ENCODE peak calls at places on chromosomes 13 and 19, in six cellular contexts. W, C, T, D, G and S are unnamed samples.

GRCh38 chr13:24982333-24982999 is 113.5 kb upstream of the PABPC3 start:
- DNase-seq in W (no peak), C (no peak), T (no peak), D (peak; percentile 26), G (no peak), S (no peak)

GRCh38 chr19:47272448-47273312 is 2.0 kb upstream of the INAFM1 start:
- DNase-seq in W (no peak), C (no peak), T (no peak), D (peak; percentile 45), G (no peak), S (no peak)

GRCh38 chr13:66513728-66514127 is 716.4 kb downstream of the PCDH9 start:
- DNase-seq in W (no peak), C (no peak), T (peak; percentile 16), D (no peak), G (peak; percentile 65), S (no peak)

GRCh38 chr19:1016647-1017114 is 4.2 kb downstream of the TMEM259 start:
- DNase-seq in W (no peak), C (no peak), T (peak; percentile 77), D (no peak), G (peak; percentile 47), S (no peak)

GRCh38 chr13:74641586-74641985 is 507.4 kb upstream of the KLF12 start:
- DNase-seq in W (no peak), C (no peak), T (peak; percentile 74), D (no peak), G (peak; percentile 13), S (peak; percentile 69)

GRCh38 chr13:33637978-33638743 is 179.8 kb upstream of the RFC3 start:
- DNase-seq in W (no peak), C (no peak), T (peak; percentile 49), D (no peak), G (peak; percentile 55), S (peak; percentile 73)

GRCh38 chr19:17391371-17392151 is 2.4 kb downstream of the CCDC194 start:
- DNase-seq in W (no peak), C (no peak), T (no peak), D (no peak), G (no peak), S (no peak)

GRCh38 chr19:13022859-13023636 is 27.8 kb downstream of the NFIX start:
- DNase-seq in W (no peak), C (no peak), T (peak; percentile 95), D (peak; percentile 73), G (peak; percentile 94), S (peak; percentile 100)

GRCh38 chr19:51751655-51752054 is at the start of gene FPR1:
- DNase-seq in W (no peak), C (peak; percentile 59), T (no peak), D (no peak), G (no peak), S (no peak)

GRCh38 chr19:47093841-47094240 is 19.7 kb downstream of the ZC3H4 start:
- DNase-seq in W (no peak), C (no peak), T (no peak), D (no peak), G (no peak), S (no peak)

GRCh38 chr19:10408511-10409291 is 5.4 kb upstream of the CDC37 start:
- DNase-seq in W (peak; percentile 70), C (peak; percentile 81), T (no peak), D (no peak), G (no peak), S (peak; percentile 39)

GRCh38 chr13:34638897-34639296 is 303.2 kb upstream of the NBEA start:
- DNase-seq in W (no peak), C (no peak), T (no peak), D (no peak), G (no peak), S (no peak)

GRCh38 chr19:28596561-28597071 is 616.3 kb downstream of the UQCRFS1 start:
- DNase-seq in W (no peak), C (no peak), T (no peak), D (peak; percentile 67), G (no peak), S (no peak)

GRCh38 chr13:44386932-44387556 is 13.4 kb downstream of the SERP2 start:
- DNase-seq in W (no peak), C (no peak), T (no peak), D (no peak), G (no peak), S (no peak)
- H3K36me3 ChIP-seq in W (no peaks in the 10 kb centered on the region), C (no peaks in the 10 kb centered on the region), T (no peaks in the 10 kb centered on the region), D (no peaks in the 10 kb centered on the region), G (no peaks in the 10 kb centered on the region), S (no peaks in the 10 kb centered on the region)

GRCh38 chr13:41597348-41598041 is 140.1 kb downstream of the RGCC start:
- DNase-seq in W (no peak), C (no peak), T (peak; percentile 77), D (no peak), G (no peak), S (no peak)

GRCh38 chr13:41595298-41595697 is 137.9 kb downstream of the RGCC start:
- DNase-seq in W (no peak), C (no peak), T (peak; percentile 11), D (no peak), G (no peak), S (no peak)

GRCh38 chr13:41590643-41591042 is 133.3 kb downstream of the RGCC start:
- DNase-seq in W (no peak), C (peak; percentile 93), T (no peak), D (no peak), G (no peak), S (no peak)

GRCh38 chr13:41599619-41600018 is 142.3 kb downstream of the RGCC start:
- DNase-seq in W (no peak), C (no peak), T (no peak), D (no peak), G (no peak), S (no peak)

GRCh38 chr13:41596190-41596589 is 138.8 kb downstream of the RGCC start:
- DNase-seq in W (no peak), C (peak; percentile 30), T (peak; percentile 20), D (no peak), G (peak; percentile 22), S (no peak)
- H3K4me3 ChIP-seq in W (no peak overlapping the region), C (no peak overlapping the region), T (no peak overlapping the region), D (no peak overlapping the region), G (no peak overlapping the region), S (no peak overlapping the region)

GRCh38 chr19:36916991-36917390 is 859 bp downstream of the ZNF568 start:
- DNase-seq in W (no peak), C (no peak), T (peak; percentile 33), D (no peak), G (no peak), S (no peak)

GRCh38 chr19:36915992-36916830 is at the start of the genes ZNF568 and ZNF829:
- DNase-seq in W (peak; percentile 93), C (no peak), T (peak; percentile 83), D (peak; percentile 89), G (peak; percentile 92), S (peak; percentile 36)

DNA sequence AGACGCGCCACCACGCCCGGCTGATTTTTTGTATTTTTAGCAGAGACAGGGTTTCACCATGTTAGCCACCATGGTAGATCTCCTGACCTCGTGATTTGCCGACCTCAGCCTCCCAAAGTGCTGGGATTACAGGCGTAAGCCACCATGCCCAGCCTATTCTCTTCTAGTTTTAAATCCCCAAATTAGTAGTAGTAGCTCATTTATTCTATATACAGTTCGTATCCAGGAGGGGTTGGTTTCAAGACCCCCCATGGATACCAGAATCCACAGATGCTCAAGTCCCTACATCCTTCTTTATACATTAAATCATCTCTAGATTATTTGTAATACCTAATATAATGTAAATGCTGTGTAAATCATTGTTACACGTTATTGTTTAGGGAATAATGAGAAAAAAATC is 2.0 kb downstream of the ZNF568 start:
- DNase-seq in W (no peak), C (no peak), T (no peak), D (no peak), G (no peak), S (no peak)
- H3K36me3 ChIP-seq in W (peaks cover 10% of the 10 kb centered on the region), C (no peaks in the 10 kb centered on the region), T (peaks cover 13% of the 10 kb centered on the region), D (peaks cover 1% of the 10 kb centered on the region), G (peaks cover 50% of the 10 kb centered on the region), S (no peaks in the 10 kb centered on the region)

GRCh38 chr19:58086825-58087710 is 11.0 kb downstream of the ZSCAN18 start:
- DNase-seq in W (no peak), C (no peak), T (no peak), D (no peak), G (no peak), S (no peak)

GRCh38 chr19:58085348-58085875 is 12.6 kb downstream of the ZSCAN18 start:
- DNase-seq in W (no peak), C (no peak), T (no peak), D (no peak), G (no peak), S (no peak)

GRCh38 chr19:58079792-58080191 is 18.2 kb downstream of the ZSCAN18 start:
- DNase-seq in W (no peak), C (no peak), T (no peak), D (no peak), G (no peak), S (no peak)

GRCh38 chr19:58088521-58089052 is 9.4 kb downstream of the ZSCAN18 start:
- DNase-seq in W (no peak), C (no peak), T (no peak), D (no peak), G (no peak), S (no peak)

DNA sequence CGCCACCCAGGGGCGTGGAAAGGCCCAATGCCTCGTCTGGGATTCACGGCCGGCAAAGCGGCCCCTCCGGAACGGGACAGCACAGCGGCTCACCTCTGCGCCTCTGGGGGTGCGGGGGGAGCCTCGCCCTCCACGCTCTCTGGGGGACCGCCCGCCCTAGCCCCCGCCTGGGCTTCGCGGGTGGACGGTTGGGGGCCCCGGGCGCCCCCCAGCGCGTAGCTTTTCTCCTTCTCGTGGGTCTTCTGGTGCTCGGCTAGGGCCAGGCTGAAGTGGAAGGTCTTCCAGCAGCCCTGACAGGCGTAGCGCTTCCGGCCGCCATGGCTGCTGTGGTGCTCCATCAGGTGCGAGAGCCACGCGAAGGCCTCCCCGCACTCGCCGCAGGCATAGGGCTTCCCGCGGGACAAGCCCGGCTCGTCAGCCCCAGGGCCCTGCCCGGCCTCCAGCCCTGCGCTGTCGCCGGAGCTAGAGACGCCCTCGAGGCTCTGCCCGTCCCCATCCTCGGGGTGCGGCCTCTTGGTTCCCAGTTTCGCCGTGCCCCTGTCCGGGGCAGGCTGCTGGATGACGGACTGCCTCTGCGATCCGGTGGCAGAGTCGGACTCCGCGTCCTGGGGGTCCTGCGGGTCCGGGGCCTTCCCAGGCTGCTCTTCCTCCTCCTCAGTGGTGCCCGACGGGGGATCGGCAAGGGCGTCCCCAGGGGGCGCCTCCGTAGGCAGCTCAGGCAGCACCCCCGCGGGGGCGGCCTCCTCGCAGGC is 13.3 kb downstream of the ZSCAN18 start:
- DNase-seq in W (no peak), C (no peak), T (no peak), D (no peak), G (no peak), S (no peak)
- H3K4me3 ChIP-seq in W (no peak overlapping the region), C (no peak overlapping the region), T (no peak overlapping the region), D (no peak overlapping the region), G (no peak overlapping the region), S (no peak overlapping the region)

DNA sequence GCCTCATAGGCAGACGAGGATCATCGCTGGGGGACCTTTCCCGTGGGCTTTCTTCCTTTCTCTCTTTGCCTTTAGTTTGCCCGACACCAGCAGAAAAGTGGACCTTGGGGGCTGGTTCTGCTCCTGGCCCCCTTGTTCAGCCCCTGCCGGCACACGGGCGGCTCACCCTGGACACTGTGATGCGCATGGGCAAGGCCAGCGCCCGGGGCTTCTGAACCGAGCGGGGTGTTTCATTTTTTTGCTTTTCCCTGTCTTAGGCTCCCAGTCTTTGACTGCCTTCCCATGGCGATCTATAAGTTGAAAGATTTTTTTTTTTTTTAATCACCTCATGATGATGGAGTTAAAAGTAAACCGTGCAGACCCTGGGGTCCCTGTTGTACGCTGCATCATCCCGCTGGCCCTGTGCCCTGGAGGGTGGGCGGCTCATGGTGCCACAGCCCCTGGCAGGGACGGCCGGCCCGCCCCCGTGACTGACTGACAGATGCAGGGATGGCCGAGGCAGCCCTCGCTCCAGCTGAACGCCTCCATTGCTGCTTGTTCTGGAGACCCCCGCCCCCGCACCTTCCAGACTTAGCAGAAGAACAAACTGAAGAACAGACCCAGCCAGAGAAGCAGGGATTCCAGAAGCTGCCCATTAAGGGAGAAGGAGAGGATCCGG is 9.6 kb downstream of the TSSK6 start:
- DNase-seq in W (no peak), C (no peak), T (no peak), D (no peak), G (no peak), S (no peak)
- H3K36me3 ChIP-seq in W (peaks cover 38% of the 10 kb centered on the region), C (peaks cover 72% of the 10 kb centered on the region), T (peaks cover 50% of the 10 kb centered on the region), D (peaks cover 11% of the 10 kb centered on the region), G (peaks cover 68% of the 10 kb centered on the region), S (peaks cover 79% of the 10 kb centered on the region)